ENCODE peak calls at places on chromosomes 3 and 15, in five cellular contexts. Q is left ventricle myocardium inferior, F is fibroblast of the aortic adventitia, A is fibroblast of pulmonary artery, C is fibroblast of mammary gland. U is an unnamed sample.

GRCh38 chr3:13494463-13495350 is 14.6 kb downstream of the HDAC11 start:
- DNase-seq in Q (peak; percentile 18), F (peak; percentile 42), A (peak; percentile 39), C (no peak), U (peak; percentile 27)

GRCh38 chr15:95884276-95884675 is 446.2 kb upstream of the NR2F2 start:
- DNase-seq in Q (no peak), F (no peak), A (no peak), C (peak; percentile 70), U (peak; percentile 46)

GRCh38 chr15:101295607-101296225 is 668 bp upstream of the SNRPA1 start:
- DNase-seq in Q (no peak), F (peak; percentile 13), A (peak; percentile 14), C (peak; percentile 12), U (no peak)

GRCh38 chr3:191328383-191328962 is 721 bp upstream of the CCDC50 start:
- DNase-seq in Q (no peak), F (no peak), A (no peak), C (no peak), U (no peak)

GRCh38 chr3:45611619-45612018 is 17.1 kb downstream of the LIMD1 start:
- DNase-seq in Q (no peak), F (no peak), A (no peak), C (no peak), U (no peak)

GRCh38 chr3:34381243-34381642 is 582.8 kb downstream of the PDCD6IP start:
- DNase-seq in Q (no peak), F (no peak), A (no peak), C (no peak), U (no peak)

GRCh38 chr15:58165661-58166060 is 27.5 kb downstream of the AQP9 start:
- DNase-seq in Q (peak; percentile 52), F (peak; percentile 76), A (peak; percentile 68), C (peak; percentile 43), U (no peak)

GRCh38 chr15:44010114-44010513 is 183.3 kb downstream of the WDR76 start:
- DNase-seq in Q (no peak), F (peak; percentile 90), A (peak; percentile 77), C (peak; percentile 83), U (peak; percentile 32)

GRCh38 chr3:31188112-31188511 is 293.7 kb upstream of the GADL1 start:
- DNase-seq in Q (peak; percentile 15), F (peak; percentile 71), A (no peak), C (no peak), U (no peak)

GRCh38 chr3:54830658-54831057 is 97.2 kb downstream of the LRTM1 start:
- DNase-seq in Q (no peak), F (peak; percentile 9), A (peak; percentile 18), C (peak; percentile 40), U (peak; percentile 8)

GRCh38 chr15:70284438-70285214 is 186.9 kb upstream of the TLE3 start:
- DNase-seq in Q (peak; percentile 57), F (no peak), A (no peak), C (no peak), U (no peak)

GRCh38 chr3:168847293-168847883 is 751.7 kb upstream of the GOLIM4 start:
- DNase-seq in Q (no peak), F (peak; percentile 66), A (peak; percentile 65), C (peak; percentile 50), U (peak; percentile 49)

GRCh38 chr15:93266291-93266690 is 177.3 kb upstream of the RGMA start:
- DNase-seq in Q (no peak), F (no peak), A (no peak), C (no peak), U (no peak)

GRCh38 chr15:99019558-99020540 is 12.3 kb upstream of the PGPEP1L start:
- DNase-seq in Q (no peak), F (peak; percentile 18), A (peak; percentile 50), C (peak; percentile 88), U (peak; percentile 79)

GRCh38 chr3:186216903-186217819 is 108.3 kb upstream of the ETV5 start:
- DNase-seq in Q (no peak), F (no peak), A (peak; percentile 5), C (peak; percentile 14), U (no peak)

GRCh38 chr3:74304419-74304818 is 310.0 kb downstream of the CNTN3 start:
- DNase-seq in Q (no peak), F (no peak), A (no peak), C (no peak), U (no peak)

GRCh38 chr3:112651516-112651915 is 10.6 kb upstream of the CCDC80 start:
- DNase-seq in Q (no peak), F (peak; percentile 64), A (no peak), C (peak; percentile 57), U (peak; percentile 56)

GRCh38 chr3:110070539-110070916 is 733.2 kb upstream of the DPPA4 start:
- DNase-seq in Q (no peak), F (peak; percentile 2), A (no peak), C (no peak), U (no peak)

GRCh38 chr3:197942956-197943556 is 6.9 kb upstream of the RPL35A start:
- DNase-seq in Q (no peak), F (peak; percentile 69), A (peak; percentile 70), C (peak; percentile 67), U (peak; percentile 43)

GRCh38 chr3:186360779-186361178 is 1.3 kb downstream of the DGKG start:
- DNase-seq in Q (peak; percentile 45), F (no peak), A (no peak), C (no peak), U (no peak)

GRCh38 chr15:84915011-84915958 is 30.8 kb downstream of the SLC28A1 start:
- DNase-seq in Q (peak; percentile 86), F (peak; percentile 80), A (peak; percentile 83), C (peak; percentile 87), U (peak; percentile 89)

GRCh38 chr15:57540736-57541135 is 51.0 kb upstream of the MYZAP start:
- DNase-seq in Q (no peak), F (no peak), A (no peak), C (no peak), U (no peak)

GRCh38 chr3:131530843-131531242 is 28.1 kb upstream of the MRPL3 start:
- DNase-seq in Q (no peak), F (no peak), A (no peak), C (no peak), U (no peak)

GRCh38 chr15:64093627-64094417 is at the start of gene CIAO2A:
- DNase-seq in Q (peak; percentile 92), F (peak; percentile 98), A (peak; percentile 99), C (peak; percentile 99), U (peak; percentile 98)

GRCh38 chr15:64090527-64090926 is 3.1 kb downstream of the CIAO2A start:
- DNase-seq in Q (no peak), F (no peak), A (no peak), C (no peak), U (no peak)

GRCh38 chr15:64092075-64092820 is 1.4 kb downstream of the CIAO2A start:
- DNase-seq in Q (no peak), F (no peak), A (no peak), C (no peak), U (no peak)

GRCh38 chr15:64095431-64095794 is 369 bp upstream of the SNX1 start:
- DNase-seq in Q (no peak), F (no peak), A (no peak), C (no peak), U (no peak)

GRCh38 chr15:64092864-64093626 is 593 bp downstream of the CIAO2A start:
- DNase-seq in Q (peak; percentile 46), F (peak; percentile 55), A (peak; percentile 53), C (peak; percentile 51), U (peak; percentile 38)
- TF ChIP-seq CTCF in Q (no peak), F (no peak), A (peak; percentile 10), C (no peak), U (peak; percentile 18)

DNA sequence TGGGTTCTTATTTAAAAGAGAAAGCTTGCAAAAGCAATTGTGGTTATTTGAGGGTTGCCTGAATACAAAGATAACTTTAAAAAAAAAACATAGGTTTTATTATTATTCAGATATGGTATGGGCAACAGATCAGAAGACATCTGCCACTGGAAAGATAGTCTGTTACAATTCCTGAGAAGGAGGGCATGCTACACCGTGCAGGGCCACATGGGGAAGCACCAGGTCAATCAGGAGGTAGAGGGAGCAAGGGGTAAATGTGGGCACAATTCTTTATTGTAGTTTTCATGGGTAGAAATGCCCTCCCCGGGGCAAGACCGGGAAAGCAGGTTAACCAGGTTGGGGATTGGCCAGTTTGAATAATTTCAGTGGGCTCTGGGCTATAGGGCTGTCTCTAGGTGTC is 46.5 kb downstream of the BBS4 start:
- DNase-seq in Q (no peak), F (no peak), A (no peak), C (no peak), U (no peak)
- TF ChIP-seq CTCF in Q (no peak), F (no peak), A (no peak), C (no peak), U (peak; percentile 14)

DNA sequence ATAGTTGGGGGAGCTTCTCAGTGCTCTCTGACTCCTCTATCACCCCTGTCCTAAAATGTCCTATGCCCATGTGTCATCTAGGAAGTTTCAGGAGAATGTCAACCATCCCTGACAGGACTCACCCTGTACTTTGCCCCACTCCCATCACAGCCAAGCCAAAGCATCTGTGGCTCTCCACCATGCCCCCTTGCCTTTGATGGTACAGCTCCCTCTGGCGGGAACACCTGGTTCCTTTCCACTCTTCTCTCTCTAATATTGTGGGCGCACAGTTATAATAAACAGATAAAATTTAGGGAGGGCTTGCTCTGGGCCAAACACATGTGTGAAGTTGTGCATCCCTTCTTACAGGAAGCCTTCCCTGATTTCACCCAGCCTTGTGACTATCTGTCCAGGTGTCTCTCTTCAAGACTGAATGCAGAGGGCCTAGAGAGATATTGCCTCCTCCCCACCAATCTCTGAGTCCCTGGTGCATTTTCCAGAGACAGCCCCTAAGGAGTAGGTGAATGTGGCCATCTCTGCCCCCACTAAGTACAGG is 62.8 kb downstream of the ISG20 start:
- DNase-seq in Q (no peak), F (no peak), A (peak; percentile 11), C (no peak), U (no peak)
- TF ChIP-seq CTCF in Q (peak; percentile 31), F (peak; percentile 14), A (peak; percentile 40), C (no peak), U (peak; percentile 4)

GRCh38 chr15:48029656-48030055 is 91.1 kb upstream of the SLC24A5 start:
- DNase-seq in Q (no peak), F (no peak), A (no peak), C (no peak), U (no peak)

GRCh38 chr15:48021336-48022086 is 99.3 kb upstream of the SLC24A5 start:
- DNase-seq in Q (no peak), F (no peak), A (no peak), C (peak; percentile 4), U (no peak)

GRCh38 chr15:48020166-48020565 is 100.6 kb upstream of the SLC24A5 start:
- DNase-seq in Q (no peak), F (no peak), A (no peak), C (no peak), U (no peak)

GRCh38 chr15:48028712-48029111 is 92.1 kb upstream of the SLC24A5 start:
- DNase-seq in Q (no peak), F (no peak), A (no peak), C (no peak), U (no peak)

DNA sequence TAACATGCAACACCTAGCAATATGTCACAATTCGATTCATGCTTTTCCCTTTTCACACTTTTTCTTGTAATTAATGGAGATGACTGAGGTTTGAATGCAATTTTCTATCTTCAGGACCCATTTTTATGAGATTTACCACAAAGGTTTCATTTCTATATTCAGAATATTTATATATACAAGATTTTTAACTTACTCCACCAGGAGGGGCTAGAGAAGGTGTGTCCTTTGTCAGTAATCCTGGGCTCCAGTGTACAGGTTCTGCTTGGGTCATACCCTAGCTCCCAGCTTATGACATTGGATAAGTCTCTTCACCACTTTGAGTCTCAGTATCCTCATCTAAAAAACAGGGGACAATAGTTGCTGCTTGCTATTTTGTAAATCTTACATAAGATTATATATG is 95.7 kb upstream of the SLC24A5 start:
- DNase-seq in Q (no peak), F (peak; percentile 2), A (no peak), C (peak; percentile 5), U (no peak)
- TF ChIP-seq CTCF in Q (no peak), F (no peak), A (no peak), C (no peak), U (peak; percentile 41)